ENCODE peak calls at places on chromosome 9, in ten cellular contexts. I is MM.1S, X is HFF-Myc, U is right atrium auricular region, N is epithelial cell of esophagus, B is cardiac fibroblast, H is bronchial epithelial cell, O is adrenal gland, W is PC-9, F is endodermal cell. S is an unnamed sample.

GRCh38 chr9:130084337-130084736 is 30.6 kb downstream of the GPR107 start:
- DNase-seq in I (no peak), F (no peak), O (no peak), W (no peak), U (no peak), H (no peak), B (no peak), N (no peak), X (no peak), S (no peak)

GRCh38 chr9:100394819-100395218 is 32.1 kb upstream of the MSANTD3 start:
- DNase-seq in H (peak), F (no peak), U (no peak), I (no peak), W (no peak), O (no peak), B (peak), N (no peak), X (no peak), S (no peak)

GRCh38 chr9:34430843-34431437 is 27.4 kb downstream of the FAM219A start:
- DNase-seq in W (peak), N (peak), B (peak), H (peak), I (peak), O (peak), U (peak), X (no peak), F (peak), S (peak)

GRCh38 chr9:123757547-123757946 is 172.4 kb downstream of the DENND1A start:
- DNase-seq in O (peak), F (no peak), X (no peak), W (no peak), H (no peak), U (no peak), N (no peak), I (no peak), B (peak), S (no peak)

GRCh38 chr9:36802171-36802920 is 229.7 kb downstream of the MELK start:
- DNase-seq in H (peak), O (no peak), I (no peak), N (peak), F (no peak), X (peak), U (no peak), B (peak), W (no peak), S (no peak)

GRCh38 chr9:126611592-126612328 is 2.0 kb upstream of the LMX1B start:
- DNase-seq in N (peak), O (peak), W (peak), X (no peak), U (peak), I (peak), F (peak), H (peak), B (peak), S (peak)

GRCh38 chr9:72305102-72305546 is 59.9 kb downstream of the ZFAND5 start:
- DNase-seq in U (peak), B (peak), O (peak), W (peak), N (peak), X (peak), I (peak), F (peak), H (peak), S (no peak)

GRCh38 chr9:128116104-128117083 is 11.1 kb downstream of the PTGES2 start:
- DNase-seq in H (no peak), O (peak), B (no peak), N (no peak), I (no peak), X (no peak), W (no peak), U (no peak), F (peak), S (no peak)

GRCh38 chr9:21789541-21790037 is 12.8 kb upstream of the MTAP start:
- DNase-seq in N (peak), B (peak), X (peak), H (peak), U (no peak), I (peak), W (peak), O (peak), F (peak), S (peak)

GRCh38 chr9:108001219-108001618 is 511.6 kb upstream of the KLF4 start:
- DNase-seq in N (peak), W (no peak), X (no peak), H (no peak), I (no peak), U (no peak), O (no peak), F (no peak), B (no peak), S (no peak)

GRCh38 chr9:109751253-109751652 is 28.7 kb upstream of the PALM2AKAP2 start:
- DNase-seq in B (no peak), H (no peak), I (no peak), O (no peak), X (no peak), U (no peak), W (no peak), N (no peak), F (no peak), S (peak)

DNA sequence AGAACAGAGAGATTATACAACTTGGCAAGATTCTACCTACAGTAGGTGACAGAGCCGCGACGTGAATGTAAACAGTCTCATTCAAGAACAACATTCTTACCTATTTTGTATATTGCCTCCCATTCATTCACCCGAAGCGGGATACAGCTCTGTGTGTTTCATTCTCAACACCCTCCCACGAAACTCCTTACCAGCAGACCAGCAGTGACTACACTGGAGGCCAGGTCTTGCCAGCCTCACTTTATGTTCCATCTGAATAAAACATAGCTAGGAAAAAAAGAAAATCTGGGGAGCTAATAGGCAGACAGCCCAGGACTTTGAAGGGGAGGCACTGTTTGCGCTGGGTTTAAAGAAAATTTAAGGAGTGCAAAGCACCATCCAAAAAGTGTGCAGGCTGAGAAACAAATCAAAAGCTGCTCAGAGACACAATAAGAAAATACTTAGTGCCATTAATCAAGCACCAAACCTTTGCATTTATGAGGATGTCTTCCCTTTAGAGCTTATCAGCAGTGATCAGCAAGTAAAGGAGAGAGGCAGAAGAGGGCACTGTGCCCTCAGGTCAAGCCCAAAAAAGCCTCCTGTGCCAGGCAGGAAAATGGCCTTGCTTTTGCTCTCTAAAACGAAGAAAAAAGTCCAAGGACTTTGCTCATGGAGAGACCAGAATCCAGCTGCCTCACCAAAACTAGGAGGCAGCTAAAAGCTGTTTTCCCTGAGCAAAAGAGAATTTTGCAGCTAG is 295.2 kb downstream of the BNC2 start:
- DNase-seq in W (no peak), B (peak), N (no peak), U (no peak), I (peak), F (peak), X (no peak), O (peak), H (no peak), S (no peak)
- TF ChIP-seq CTCF in W (no peak), B (no peak), N (no peak), U (no peak), I (peak), F (peak), X (no peak), O (no peak), H (no peak), S (no peak)

GRCh38 chr9:104798209-104798995 is 34.5 kb downstream of the NIPSNAP3B start:
- DNase-seq in F (no peak), O (no peak), U (no peak), W (no peak), I (no peak), B (no peak), N (no peak), X (peak), H (no peak), S (no peak)

GRCh38 chr9:104805441-104805840 is 41.5 kb downstream of the NIPSNAP3B start:
- DNase-seq in X (no peak), B (no peak), O (no peak), H (peak), W (no peak), I (no peak), N (peak), U (no peak), F (no peak), S (no peak)

GRCh38 chr9:104802906-104803305 is 39.0 kb downstream of the NIPSNAP3B start:
- DNase-seq in H (no peak), X (no peak), B (no peak), F (no peak), O (no peak), W (no peak), I (no peak), U (no peak), N (no peak), S (no peak)

GRCh38 chr9:104800068-104800785 is 36.3 kb downstream of the NIPSNAP3B start:
- DNase-seq in H (no peak), O (no peak), I (no peak), U (no peak), W (no peak), B (no peak), X (no peak), N (no peak), F (no peak), S (no peak)

DNA sequence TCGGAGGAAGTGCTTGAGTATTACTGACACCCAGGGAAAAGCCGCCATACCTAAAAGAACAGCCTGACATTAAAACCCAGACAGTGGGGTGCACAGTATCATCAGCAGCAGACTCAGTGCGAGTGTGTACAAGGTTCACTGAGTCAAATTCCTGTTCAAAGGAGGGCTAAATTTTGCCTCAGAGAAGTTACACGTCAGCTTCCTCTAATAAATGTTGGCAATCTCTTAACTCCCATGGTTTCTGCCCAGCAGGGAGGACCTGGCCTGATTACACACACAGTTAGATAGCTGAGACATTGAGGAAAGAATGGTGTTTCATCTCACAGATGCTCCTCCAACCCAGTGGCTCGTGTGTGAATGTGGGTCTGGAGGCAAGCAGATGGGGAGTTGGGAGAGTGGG is 38.2 kb downstream of the NIPSNAP3B start:
- DNase-seq in B (no peak), U (no peak), F (no peak), I (no peak), N (no peak), H (no peak), O (no peak), W (no peak), X (no peak), S (peak)
- H3K4me3 ChIP-seq in B (no peak), U (no peak), F (no peak), I (no peak), N (no peak), H (no peak), O (no peak), W (no peak), X (no peak), S (no peak)

DNA sequence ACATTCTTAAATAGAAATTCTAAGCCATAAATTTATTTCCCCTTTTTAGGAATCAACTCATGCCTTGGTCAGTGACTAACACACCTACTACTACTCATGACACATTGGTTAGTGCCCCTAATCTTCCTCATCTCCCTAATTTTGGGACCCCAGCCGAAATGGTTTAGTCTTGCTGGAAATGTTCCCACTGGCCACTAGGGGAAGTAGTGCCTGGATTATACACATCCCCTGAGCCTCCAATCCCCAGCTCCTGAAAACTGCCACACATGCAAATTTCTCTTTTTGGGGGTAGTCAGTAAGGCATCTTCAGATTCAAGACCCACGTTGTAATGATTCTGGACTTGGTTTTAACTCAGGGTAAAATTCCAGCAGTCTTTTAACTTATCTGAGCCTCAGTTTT is 79.8 kb downstream of the HSD17B3 start:
- DNase-seq in F (no peak), X (no peak), W (no peak), U (no peak), H (peak), N (peak), I (no peak), B (peak), O (no peak), S (no peak)
- TF ChIP-seq CTCF in F (peak), X (peak), W (peak), U (no peak), H (peak), N (peak), I (peak), B (peak), O (peak), S (peak)

DNA sequence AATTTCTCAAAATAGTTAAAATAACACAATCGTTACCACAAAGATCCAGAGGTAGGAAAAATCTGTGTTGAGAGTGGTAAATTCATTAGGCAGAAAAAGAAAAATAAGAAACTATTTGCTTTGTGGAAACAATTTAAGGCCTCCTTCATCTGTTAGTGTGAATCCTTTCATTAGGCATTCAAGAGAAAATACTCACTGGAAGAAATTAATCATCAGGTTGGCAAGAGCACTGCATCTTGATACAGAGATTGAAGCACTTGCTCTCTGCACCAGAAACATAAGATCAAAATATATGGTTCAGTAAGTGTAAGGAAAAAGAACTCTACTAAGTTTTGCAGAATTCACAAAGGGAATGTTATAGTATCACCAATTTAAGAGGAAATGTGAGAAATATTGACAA is 44.4 kb downstream of the TTC39B start:
- DNase-seq in B (peak), F (no peak), X (no peak), U (no peak), I (no peak), H (no peak), O (no peak), N (no peak), W (no peak), S (no peak)
- H3K4me3 ChIP-seq in B (no peak), F (no peak), X (no peak), U (no peak), I (no peak), H (no peak), O (no peak), N (no peak), W (no peak), S (no peak)

GRCh38 chr9:84264307-84264706 is 76.3 kb downstream of the SLC28A3 start:
- DNase-seq in F (no peak), B (no peak), U (no peak), X (no peak), W (no peak), N (no peak), I (no peak), O (no peak), H (no peak), S (no peak)
- TF ChIP-seq CTCF in F (no peak), B (no peak), U (no peak), X (no peak), W (no peak), N (no peak), I (no peak), O (no peak), H (no peak), S (no peak)

GRCh38 chr9:131276107-131276888 is at the start of gene FAM78A:
- DNase-seq in N (no peak), X (no peak), O (no peak), W (no peak), F (peak), I (peak), U (no peak), H (no peak), B (no peak), S (no peak)

GRCh38 chr9:131275332-131276106 is 791 bp downstream of the FAM78A start:
- DNase-seq in N (no peak), W (no peak), F (peak), X (no peak), O (no peak), H (no peak), U (no peak), B (no peak), I (peak), S (no peak)

GRCh38 chr9:131278421-131279111 is 2.3 kb upstream of the FAM78A start:
- DNase-seq in B (no peak), W (no peak), F (no peak), U (no peak), O (no peak), N (no peak), H (no peak), X (no peak), I (no peak), S (no peak)

GRCh38 chr9:131277673-131278420 is 1.5 kb upstream of the FAM78A start:
- DNase-seq in H (peak), O (peak), X (peak), W (peak), N (peak), F (peak), U (peak), I (peak), B (peak), S (peak)

GRCh38 chr9:131276891-131277672 is 772 bp upstream of the FAM78A start:
- DNase-seq in H (no peak), I (peak), X (no peak), U (no peak), B (no peak), N (no peak), F (no peak), O (no peak), W (no peak), S (no peak)
- H3K4me3 ChIP-seq in H (peak), I (peak), X (peak), U (peak), B (peak), N (peak), F (peak), O (no peak), W (peak), S (peak)